ENCODE peak calls at places on chromosomes 3 and 15, in ten cellular contexts. One of them, this sample, is unnamed.

GRCh38 chr3:59480486-59480995 is 430.7 kb upstream of the CFAP20DC start:
- DNase-seq in left ventricle myocardium inferior: no peak
- DNase-seq in GM13977: peak
- DNase-seq in T-helper 17 cell: no peak
- DNase-seq in ACHN: no peak
- DNase-seq in right atrium auricular region: no peak
- DNase-seq in Kasumi-1: peak
- DNase-seq in ovary: no peak
- DNase-seq in progenitor cell of endocrine pancreas: no peak
- DNase-seq in astrocyte of the hippocampus: peak
- DNase-seq in this sample: no peak

GRCh38 chr3:157160652-157161480 is 919 bp upstream of the CCNL1 start:
- DNase-seq in left ventricle myocardium inferior: peak
- DNase-seq in GM13977: peak
- DNase-seq in T-helper 17 cell: peak
- DNase-seq in ACHN: peak
- DNase-seq in right atrium auricular region: peak
- DNase-seq in Kasumi-1: peak
- DNase-seq in ovary: peak
- DNase-seq in progenitor cell of endocrine pancreas: no peak
- DNase-seq in astrocyte of the hippocampus: peak
- DNase-seq in this sample: peak

GRCh38 chr15:68300115-68300940 is 22.8 kb downstream of the FEM1B start:
- DNase-seq in left ventricle myocardium inferior: no peak
- DNase-seq in GM13977: no peak
- DNase-seq in T-helper 17 cell: no peak
- DNase-seq in ACHN: no peak
- DNase-seq in right atrium auricular region: peak
- DNase-seq in Kasumi-1: no peak
- DNase-seq in ovary: no peak
- DNase-seq in progenitor cell of endocrine pancreas: no peak
- DNase-seq in astrocyte of the hippocampus: no peak
- DNase-seq in this sample: no peak

GRCh38 chr15:66882251-66883020 is 180.4 kb downstream of the SMAD6 start:
- DNase-seq in left ventricle myocardium inferior: no peak
- DNase-seq in GM13977: no peak
- DNase-seq in T-helper 17 cell: no peak
- DNase-seq in ACHN: peak
- DNase-seq in right atrium auricular region: peak
- DNase-seq in Kasumi-1: no peak
- DNase-seq in ovary: no peak
- DNase-seq in progenitor cell of endocrine pancreas: no peak
- DNase-seq in astrocyte of the hippocampus: peak
- DNase-seq in this sample: no peak

GRCh38 chr3:88807471-88808090 is 299.8 kb upstream of the EPHA3 start:
- DNase-seq in left ventricle myocardium inferior: no peak
- DNase-seq in GM13977: no peak
- DNase-seq in T-helper 17 cell: no peak
- DNase-seq in ACHN: no peak
- DNase-seq in right atrium auricular region: no peak
- DNase-seq in Kasumi-1: no peak
- DNase-seq in ovary: no peak
- DNase-seq in progenitor cell of endocrine pancreas: no peak
- DNase-seq in astrocyte of the hippocampus: peak
- DNase-seq in this sample: no peak

GRCh38 chr3:131903988-131904415 is 130.8 kb downstream of the CPNE4 start:
- DNase-seq in left ventricle myocardium inferior: no peak
- DNase-seq in GM13977: no peak
- DNase-seq in T-helper 17 cell: no peak
- DNase-seq in ACHN: peak
- DNase-seq in right atrium auricular region: no peak
- DNase-seq in Kasumi-1: no peak
- DNase-seq in ovary: no peak
- DNase-seq in progenitor cell of endocrine pancreas: no peak
- DNase-seq in astrocyte of the hippocampus: peak
- DNase-seq in this sample: no peak

GRCh38 chr3:184716652-184717607 is 5.1 kb upstream of the MAGEF1 start:
- DNase-seq in left ventricle myocardium inferior: no peak
- DNase-seq in GM13977: no peak
- DNase-seq in T-helper 17 cell: no peak
- DNase-seq in ACHN: no peak
- DNase-seq in right atrium auricular region: peak
- DNase-seq in Kasumi-1: no peak
- DNase-seq in ovary: peak
- DNase-seq in progenitor cell of endocrine pancreas: no peak
- DNase-seq in astrocyte of the hippocampus: peak
- DNase-seq in this sample: peak

GRCh38 chr3:69762790-69763229 is 23.5 kb downstream of the MITF start:
- DNase-seq in left ventricle myocardium inferior: no peak
- DNase-seq in GM13977: no peak
- DNase-seq in T-helper 17 cell: no peak
- DNase-seq in ACHN: no peak
- DNase-seq in right atrium auricular region: no peak
- DNase-seq in Kasumi-1: no peak
- DNase-seq in ovary: no peak
- DNase-seq in progenitor cell of endocrine pancreas: no peak
- DNase-seq in astrocyte of the hippocampus: no peak
- DNase-seq in this sample: no peak

GRCh38 chr15:62352817-62353216 is 187.7 kb upstream of the C2CD4B start:
- DNase-seq in left ventricle myocardium inferior: no peak
- DNase-seq in GM13977: no peak
- DNase-seq in T-helper 17 cell: no peak
- DNase-seq in ACHN: no peak
- DNase-seq in right atrium auricular region: no peak
- DNase-seq in Kasumi-1: no peak
- DNase-seq in ovary: no peak
- DNase-seq in progenitor cell of endocrine pancreas: no peak
- DNase-seq in astrocyte of the hippocampus: no peak
- DNase-seq in this sample: no peak

GRCh38 chr3:152159328-152159727 is 109.4 kb upstream of the MBNL1 start:
- DNase-seq in left ventricle myocardium inferior: no peak
- DNase-seq in GM13977: no peak
- DNase-seq in T-helper 17 cell: no peak
- DNase-seq in ACHN: no peak
- DNase-seq in right atrium auricular region: no peak
- DNase-seq in Kasumi-1: no peak
- DNase-seq in ovary: no peak
- DNase-seq in progenitor cell of endocrine pancreas: no peak
- DNase-seq in astrocyte of the hippocampus: peak
- DNase-seq in this sample: no peak

GRCh38 chr15:48336940-48337339 is 5.7 kb downstream of the DUT start:
- DNase-seq in left ventricle myocardium inferior: no peak
- DNase-seq in GM13977: no peak
- DNase-seq in T-helper 17 cell: no peak
- DNase-seq in ACHN: peak
- DNase-seq in right atrium auricular region: no peak
- DNase-seq in Kasumi-1: peak
- DNase-seq in ovary: no peak
- DNase-seq in progenitor cell of endocrine pancreas: no peak
- DNase-seq in astrocyte of the hippocampus: peak
- DNase-seq in this sample: no peak